ENCODE peak calls at places on chromosomes 12 and 14, in ten cellular contexts. Q, I, M, U, C, J, G, E, K and V are unnamed samples.
A peak's percentile ranks its signal among the peaks of the same experiment; 100 is the strongest.

GRCh38 chr12:45051490-45052105 is 699 bp upstream of the DBX2 start:
- DNase-seq in Q (peak; percentile 63), I (no peak), M (no peak), U (peak; percentile 8), C (no peak), J (peak; percentile 10), G (no peak), E (no peak), K (peak; percentile 20), V (peak; percentile 84)

GRCh38 chr12:75481013-75481705 is 604 bp downstream of the GLIPR1 start:
- DNase-seq in Q (no peak), I (peak; percentile 33), M (peak; percentile 28), U (peak; percentile 48), C (no peak), J (no peak), G (no peak), E (no peak), K (no peak), V (no peak)

GRCh38 chr12:130633771-130634170 is 82.3 kb downstream of the RIMBP2 start:
- DNase-seq in Q (peak; percentile 45), I (no peak), M (no peak), U (no peak), C (peak; percentile 46), J (peak; percentile 96), G (peak; percentile 92), E (peak; percentile 87), K (no peak), V (peak; percentile 79)

GRCh38 chr12:70660620-70661219 is 23.5 kb upstream of the PTPRB start:
- DNase-seq in Q (no peak), I (peak; percentile 4), M (peak; percentile 74), U (peak; percentile 72), C (no peak), J (no peak), G (no peak), E (no peak), K (peak; percentile 39), V (no peak)

GRCh38 chr14:101960225-101960624 is 4.1 kb upstream of the DYNC1H1 start:
- DNase-seq in Q (peak; percentile 22), I (no peak), M (no peak), U (no peak), C (no peak), J (no peak), G (peak; percentile 28), E (peak; percentile 58), K (no peak), V (peak; percentile 46)

GRCh38 chr14:104473649-104474574 is 105.7 kb upstream of the C14orf180 start:
- DNase-seq in Q (no peak), I (no peak), M (no peak), U (no peak), C (no peak), J (peak; percentile 28), G (no peak), E (peak; percentile 39), K (no peak), V (no peak)

GRCh38 chr12:89960011-89960507 is 251.4 kb upstream of the ATP2B1 start:
- DNase-seq in Q (no peak), I (peak; percentile 86), M (peak; percentile 79), U (no peak), C (no peak), J (no peak), G (no peak), E (no peak), K (no peak), V (no peak)

GRCh38 chr12:52313461-52313860 is 7.7 kb downstream of the KRT83 start:
- DNase-seq in Q (no peak), I (no peak), M (no peak), U (no peak), C (no peak), J (no peak), G (no peak), E (no peak), K (no peak), V (no peak)

GRCh38 chr12:123095074-123095694 is 55.7 kb downstream of the PITPNM2 start:
- DNase-seq in Q (no peak), I (no peak), M (no peak), U (no peak), C (no peak), J (no peak), G (no peak), E (peak; percentile 60), K (no peak), V (peak; percentile 24)

GRCh38 chr14:66649515-66649914 is 141.6 kb downstream of the GPHN start:
- DNase-seq in Q (no peak), I (peak; percentile 89), M (no peak), U (no peak), C (no peak), J (peak; percentile 57), G (no peak), E (no peak), K (no peak), V (peak; percentile 73)

GRCh38 chr12:69821441-69822204 is 3.4 kb upstream of the MYRFL start:
- DNase-seq in Q (no peak), I (no peak), M (peak; percentile 86), U (peak; percentile 91), C (no peak), J (no peak), G (no peak), E (peak; percentile 14), K (no peak), V (peak; percentile 4)

GRCh38 chr12:116861331-116861730 is 19.9 kb downstream of the HRK start:
- DNase-seq in Q (no peak), I (peak; percentile 78), M (peak; percentile 63), U (peak; percentile 48), C (peak; percentile 40), J (no peak), G (no peak), E (peak; percentile 77), K (peak; percentile 57), V (peak; percentile 53)

GRCh38 chr14:36582011-36582873 is at the start of gene NKX2-8:
- DNase-seq in Q (no peak), I (no peak), M (no peak), U (no peak), C (no peak), J (no peak), G (peak; percentile 34), E (no peak), K (no peak), V (peak; percentile 3)

GRCh38 chr12:32379667-32380066 is 19.7 kb upstream of the FGD4 start:
- DNase-seq in Q (no peak), I (no peak), M (peak; percentile 59), U (no peak), C (no peak), J (no peak), G (no peak), E (no peak), K (no peak), V (no peak)

GRCh38 chr14:94793901-94794300 is 24.0 kb upstream of the GSC start:
- DNase-seq in Q (no peak), I (no peak), M (no peak), U (no peak), C (no peak), J (no peak), G (no peak), E (no peak), K (no peak), V (no peak)

GRCh38 chr12:98754095-98754494 is 109.0 kb downstream of the APAF1 start:
- DNase-seq in Q (no peak), I (peak; percentile 78), M (peak; percentile 50), U (peak; percentile 86), C (no peak), J (no peak), G (no peak), E (no peak), K (no peak), V (no peak)

GRCh38 chr12:46368138-46368537 is 4.4 kb downstream of the SLC38A2 start:
- DNase-seq in Q (no peak), I (no peak), M (no peak), U (no peak), C (no peak), J (no peak), G (no peak), E (no peak), K (no peak), V (no peak)

GRCh38 chr12:85310456-85311076 is 30.5 kb downstream of the ALX1 start:
- DNase-seq in Q (no peak), I (peak; percentile 3), M (peak; percentile 11), U (peak; percentile 27), C (no peak), J (peak; percentile 20), G (no peak), E (no peak), K (no peak), V (peak; percentile 27)

GRCh38 chr12:130053641-130054040 is 108.6 kb upstream of the FZD10 start:
- DNase-seq in Q (no peak), I (no peak), M (no peak), U (no peak), C (no peak), J (no peak), G (no peak), E (no peak), K (no peak), V (no peak)

GRCh38 chr14:99891900-99892299 is 98.7 kb downstream of the EML1 start:
- DNase-seq in Q (no peak), I (peak; percentile 69), M (no peak), U (no peak), C (no peak), J (no peak), G (no peak), E (no peak), K (no peak), V (no peak)

GRCh38 chr12:52767427-52767826 is 9.7 kb downstream of the KRT76 start:
- DNase-seq in Q (no peak), I (no peak), M (no peak), U (no peak), C (no peak), J (no peak), G (no peak), E (no peak), K (no peak), V (no peak)

GRCh38 chr14:74064883-74065282 is 19.4 kb downstream of the ALDH6A1 start:
- DNase-seq in Q (no peak), I (no peak), M (peak; percentile 58), U (no peak), C (no peak), J (no peak), G (no peak), E (no peak), K (no peak), V (no peak)

GRCh38 chr14:68306934-68307758 is 485.7 kb downstream of the ZFP36L1 start:
- DNase-seq in Q (no peak), I (no peak), M (no peak), U (peak; percentile 22), C (no peak), J (peak; percentile 56), G (peak; percentile 61), E (no peak), K (no peak), V (peak; percentile 78)

GRCh38 chr12:99549651-99550050 is 97.9 kb upstream of the GARIN6 start:
- DNase-seq in Q (no peak), I (no peak), M (no peak), U (no peak), C (no peak), J (no peak), G (no peak), E (no peak), K (no peak), V (no peak)

GRCh38 chr12:21751517-21751916 is 23.0 kb downstream of the KCNJ8 start:
- DNase-seq in Q (no peak), I (no peak), M (peak; percentile 42), U (peak; percentile 66), C (no peak), J (no peak), G (no peak), E (no peak), K (no peak), V (no peak)

GRCh38 chr12:29714966-29715365 is 68.8 kb downstream of the TMTC1 start:
- DNase-seq in Q (no peak), I (no peak), M (no peak), U (no peak), C (no peak), J (no peak), G (no peak), E (no peak), K (no peak), V (no peak)

GRCh38 chr12:124780752-124781685 is 82.6 kb downstream of the SCARB1 start:
- DNase-seq in Q (no peak), I (no peak), M (no peak), U (no peak), C (no peak), J (no peak), G (no peak), E (no peak), K (no peak), V (no peak)